ENCODE peak calls at places on chromosomes 7 and 10, in nine cellular contexts. One of them, this sample, is unnamed.
A peak's percentile ranks its signal among the peaks of the same experiment; 100 is the strongest.

GRCh38 chr7:149422065-149422913 is 38.6 kb downstream of the ZNF777 start:
- DNase-seq in CD8-positive, alpha-beta T cell: peak; percentile 50
- DNase-seq in gastrocnemius medialis: no peak
- DNase-seq in esophagus squamous epithelium: no peak
- DNase-seq in prostate gland: peak; percentile 41
- DNase-seq in psoas muscle: peak; percentile 64
- DNase-seq in right atrium auricular region: no peak
- DNase-seq in CD4-positive, alpha-beta T cell: peak; percentile 33
- DNase-seq in Peyer's patch: peak; percentile 83
- DNase-seq in this sample: peak; percentile 68

GRCh38 chr10:47184724-47185330 is 115.2 kb upstream of the GDF10 start:
- DNase-seq in esophagus squamous epithelium: no peak
- DNase-seq in prostate gland: no peak
- DNase-seq in CD4-positive, alpha-beta T cell: no peak
- DNase-seq in psoas muscle: no peak
- DNase-seq in right atrium auricular region: peak; percentile 53
- DNase-seq in gastrocnemius medialis: no peak
- DNase-seq in CD8-positive, alpha-beta T cell: no peak
- DNase-seq in Peyer's patch: no peak
- DNase-seq in this sample: no peak

GRCh38 chr10:8618834-8619233 is 564.3 kb downstream of the GATA3 start:
- DNase-seq in gastrocnemius medialis: no peak
- DNase-seq in esophagus squamous epithelium: no peak
- DNase-seq in prostate gland: no peak
- DNase-seq in right atrium auricular region: no peak
- DNase-seq in CD4-positive, alpha-beta T cell: no peak
- DNase-seq in CD8-positive, alpha-beta T cell: no peak
- DNase-seq in psoas muscle: no peak
- DNase-seq in Peyer's patch: no peak
- DNase-seq in this sample: no peak

GRCh38 chr7:100546868-100547800 is 8.1 kb downstream of the AGFG2 start:
- DNase-seq in CD4-positive, alpha-beta T cell: no peak
- DNase-seq in gastrocnemius medialis: no peak
- DNase-seq in psoas muscle: no peak
- DNase-seq in right atrium auricular region: no peak
- DNase-seq in CD8-positive, alpha-beta T cell: no peak
- DNase-seq in esophagus squamous epithelium: no peak
- DNase-seq in Peyer's patch: no peak
- DNase-seq in prostate gland: no peak
- DNase-seq in this sample: no peak

GRCh38 chr7:47534322-47535032 is 47.4 kb downstream of the TNS3 start:
- DNase-seq in prostate gland: no peak
- DNase-seq in Peyer's patch: no peak
- DNase-seq in psoas muscle: no peak
- DNase-seq in esophagus squamous epithelium: no peak
- DNase-seq in gastrocnemius medialis: no peak
- DNase-seq in CD8-positive, alpha-beta T cell: no peak
- DNase-seq in right atrium auricular region: no peak
- DNase-seq in CD4-positive, alpha-beta T cell: no peak
- DNase-seq in this sample: peak; percentile 12

GRCh38 chr10:114266521-114266920 is 27.5 kb downstream of the VWA2 start:
- DNase-seq in Peyer's patch: no peak
- DNase-seq in CD8-positive, alpha-beta T cell: no peak
- DNase-seq in prostate gland: peak; percentile 88
- DNase-seq in psoas muscle: no peak
- DNase-seq in esophagus squamous epithelium: no peak
- DNase-seq in CD4-positive, alpha-beta T cell: no peak
- DNase-seq in right atrium auricular region: no peak
- DNase-seq in gastrocnemius medialis: peak; percentile 45
- DNase-seq in this sample: no peak

GRCh38 chr10:11208908-11209809 is 191.5 kb downstream of the CELF2 start:
- DNase-seq in CD4-positive, alpha-beta T cell: peak; percentile 23
- DNase-seq in right atrium auricular region: peak; percentile 52
- DNase-seq in CD8-positive, alpha-beta T cell: no peak
- DNase-seq in psoas muscle: no peak
- DNase-seq in esophagus squamous epithelium: no peak
- DNase-seq in Peyer's patch: no peak
- DNase-seq in prostate gland: no peak
- DNase-seq in gastrocnemius medialis: no peak
- DNase-seq in this sample: no peak

GRCh38 chr7:94654764-94655561 is 970 bp downstream of the SGCE start:
- DNase-seq in CD4-positive, alpha-beta T cell: no peak
- DNase-seq in prostate gland: no peak
- DNase-seq in psoas muscle: no peak
- DNase-seq in esophagus squamous epithelium: no peak
- DNase-seq in gastrocnemius medialis: no peak
- DNase-seq in Peyer's patch: no peak
- DNase-seq in right atrium auricular region: no peak
- DNase-seq in CD8-positive, alpha-beta T cell: no peak
- DNase-seq in this sample: peak; percentile 13

GRCh38 chr7:41010967-41011366 is 691.9 kb downstream of the INHBA start:
- DNase-seq in Peyer's patch: no peak
- DNase-seq in esophagus squamous epithelium: no peak
- DNase-seq in CD4-positive, alpha-beta T cell: no peak
- DNase-seq in right atrium auricular region: no peak
- DNase-seq in gastrocnemius medialis: peak; percentile 27
- DNase-seq in psoas muscle: no peak
- DNase-seq in prostate gland: no peak
- DNase-seq in CD8-positive, alpha-beta T cell: no peak
- DNase-seq in this sample: no peak

GRCh38 chr7:81013036-81013435 is 94.2 kb upstream of the SEMA3C start:
- DNase-seq in CD4-positive, alpha-beta T cell: no peak
- DNase-seq in right atrium auricular region: no peak
- DNase-seq in CD8-positive, alpha-beta T cell: no peak
- DNase-seq in esophagus squamous epithelium: no peak
- DNase-seq in Peyer's patch: no peak
- DNase-seq in prostate gland: no peak
- DNase-seq in psoas muscle: no peak
- DNase-seq in gastrocnemius medialis: no peak
- DNase-seq in this sample: no peak

GRCh38 chr7:2934211-2934731 is 90.2 kb upstream of the GNA12 start:
- DNase-seq in esophagus squamous epithelium: no peak
- DNase-seq in right atrium auricular region: no peak
- DNase-seq in CD4-positive, alpha-beta T cell: no peak
- DNase-seq in prostate gland: no peak
- DNase-seq in Peyer's patch: peak; percentile 27
- DNase-seq in gastrocnemius medialis: no peak
- DNase-seq in psoas muscle: no peak
- DNase-seq in CD8-positive, alpha-beta T cell: no peak
- DNase-seq in this sample: peak; percentile 26

GRCh38 chr10:18710201-18710653 is 51.0 kb downstream of the ARL5B start:
- DNase-seq in right atrium auricular region: no peak
- DNase-seq in gastrocnemius medialis: no peak
- DNase-seq in esophagus squamous epithelium: no peak
- DNase-seq in CD8-positive, alpha-beta T cell: no peak
- DNase-seq in CD4-positive, alpha-beta T cell: no peak
- DNase-seq in psoas muscle: no peak
- DNase-seq in Peyer's patch: no peak
- DNase-seq in prostate gland: no peak
- DNase-seq in this sample: peak; percentile 55

GRCh38 chr10:72066318-72067284 is 21.8 kb downstream of the SPOCK2 start:
- DNase-seq in Peyer's patch: no peak
- DNase-seq in esophagus squamous epithelium: no peak
- DNase-seq in prostate gland: no peak
- DNase-seq in psoas muscle: no peak
- DNase-seq in CD4-positive, alpha-beta T cell: no peak
- DNase-seq in right atrium auricular region: no peak
- DNase-seq in gastrocnemius medialis: no peak
- DNase-seq in CD8-positive, alpha-beta T cell: no peak
- DNase-seq in this sample: no peak

GRCh38 chr10:109698888-109699685 is 224.2 kb downstream of the XPNPEP1 start:
- DNase-seq in psoas muscle: no peak
- DNase-seq in Peyer's patch: no peak
- DNase-seq in esophagus squamous epithelium: no peak
- DNase-seq in right atrium auricular region: no peak
- DNase-seq in gastrocnemius medialis: no peak
- DNase-seq in prostate gland: no peak
- DNase-seq in CD8-positive, alpha-beta T cell: no peak
- DNase-seq in CD4-positive, alpha-beta T cell: no peak
- DNase-seq in this sample: no peak

GRCh38 chr7:3415730-3416366 is 114.8 kb downstream of the SDK1 start:
- DNase-seq in right atrium auricular region: no peak
- DNase-seq in psoas muscle: no peak
- DNase-seq in CD8-positive, alpha-beta T cell: no peak
- DNase-seq in CD4-positive, alpha-beta T cell: no peak
- DNase-seq in esophagus squamous epithelium: no peak
- DNase-seq in Peyer's patch: no peak
- DNase-seq in prostate gland: no peak
- DNase-seq in gastrocnemius medialis: no peak
- DNase-seq in this sample: no peak

GRCh38 chr10:13792011-13792410 is 205.2 kb downstream of the PRPF18 start:
- DNase-seq in prostate gland: peak; percentile 52
- DNase-seq in right atrium auricular region: peak; percentile 65
- DNase-seq in psoas muscle: peak; percentile 31
- DNase-seq in gastrocnemius medialis: no peak
- DNase-seq in Peyer's patch: no peak
- DNase-seq in esophagus squamous epithelium: no peak
- DNase-seq in CD4-positive, alpha-beta T cell: no peak
- DNase-seq in CD8-positive, alpha-beta T cell: no peak
- DNase-seq in this sample: no peak

GRCh38 chr10:70255329-70256299 is 22.4 kb upstream of the PPA1 start:
- DNase-seq in gastrocnemius medialis: no peak
- DNase-seq in Peyer's patch: no peak
- DNase-seq in CD4-positive, alpha-beta T cell: no peak
- DNase-seq in prostate gland: peak; percentile 10
- DNase-seq in right atrium auricular region: no peak
- DNase-seq in psoas muscle: peak; percentile 25
- DNase-seq in esophagus squamous epithelium: no peak
- DNase-seq in CD8-positive, alpha-beta T cell: no peak
- DNase-seq in this sample: peak; percentile 58

GRCh38 chr10:14889318-14889717 is 10.7 kb downstream of the SUV39H2 start:
- DNase-seq in CD4-positive, alpha-beta T cell: no peak
- DNase-seq in esophagus squamous epithelium: no peak
- DNase-seq in Peyer's patch: no peak
- DNase-seq in prostate gland: no peak
- DNase-seq in gastrocnemius medialis: no peak
- DNase-seq in CD8-positive, alpha-beta T cell: no peak
- DNase-seq in right atrium auricular region: no peak
- DNase-seq in psoas muscle: no peak
- DNase-seq in this sample: no peak
- TF ChIP-seq CTCF in CD4-positive, alpha-beta T cell: peak; percentile 33
- TF ChIP-seq CTCF in esophagus squamous epithelium: no peak
- TF ChIP-seq CTCF in Peyer's patch: peak; percentile 23
- TF ChIP-seq CTCF in prostate gland: peak; percentile 11
- TF ChIP-seq CTCF in gastrocnemius medialis: no peak
- TF ChIP-seq CTCF in CD8-positive, alpha-beta T cell: no peak
- TF ChIP-seq CTCF in right atrium auricular region: no peak
- TF ChIP-seq CTCF in psoas muscle: no peak
- TF ChIP-seq CTCF in this sample: no peak

GRCh38 chr10:5887029-5887428 is 2.7 kb downstream of the ANKRD16 start:
- DNase-seq in Peyer's patch: no peak
- DNase-seq in right atrium auricular region: no peak
- DNase-seq in CD4-positive, alpha-beta T cell: no peak
- DNase-seq in psoas muscle: no peak
- DNase-seq in prostate gland: no peak
- DNase-seq in gastrocnemius medialis: no peak
- DNase-seq in CD8-positive, alpha-beta T cell: no peak
- DNase-seq in esophagus squamous epithelium: no peak
- DNase-seq in this sample: no peak
- H3K27ac ChIP-seq in Peyer's patch: no peak overlapping the region
- H3K27ac ChIP-seq in right atrium auricular region: no peak overlapping the region
- H3K27ac ChIP-seq in CD4-positive, alpha-beta T cell: no peak overlapping the region
- H3K27ac ChIP-seq in psoas muscle: no peak overlapping the region
- H3K27ac ChIP-seq in prostate gland: no peak overlapping the region
- H3K27ac ChIP-seq in gastrocnemius medialis: no peak overlapping the region
- H3K27ac ChIP-seq in CD8-positive, alpha-beta T cell: no peak overlapping the region
- H3K27ac ChIP-seq in esophagus squamous epithelium: no peak overlapping the region
- H3K27ac ChIP-seq in this sample: no peak overlapping the region

DNA sequence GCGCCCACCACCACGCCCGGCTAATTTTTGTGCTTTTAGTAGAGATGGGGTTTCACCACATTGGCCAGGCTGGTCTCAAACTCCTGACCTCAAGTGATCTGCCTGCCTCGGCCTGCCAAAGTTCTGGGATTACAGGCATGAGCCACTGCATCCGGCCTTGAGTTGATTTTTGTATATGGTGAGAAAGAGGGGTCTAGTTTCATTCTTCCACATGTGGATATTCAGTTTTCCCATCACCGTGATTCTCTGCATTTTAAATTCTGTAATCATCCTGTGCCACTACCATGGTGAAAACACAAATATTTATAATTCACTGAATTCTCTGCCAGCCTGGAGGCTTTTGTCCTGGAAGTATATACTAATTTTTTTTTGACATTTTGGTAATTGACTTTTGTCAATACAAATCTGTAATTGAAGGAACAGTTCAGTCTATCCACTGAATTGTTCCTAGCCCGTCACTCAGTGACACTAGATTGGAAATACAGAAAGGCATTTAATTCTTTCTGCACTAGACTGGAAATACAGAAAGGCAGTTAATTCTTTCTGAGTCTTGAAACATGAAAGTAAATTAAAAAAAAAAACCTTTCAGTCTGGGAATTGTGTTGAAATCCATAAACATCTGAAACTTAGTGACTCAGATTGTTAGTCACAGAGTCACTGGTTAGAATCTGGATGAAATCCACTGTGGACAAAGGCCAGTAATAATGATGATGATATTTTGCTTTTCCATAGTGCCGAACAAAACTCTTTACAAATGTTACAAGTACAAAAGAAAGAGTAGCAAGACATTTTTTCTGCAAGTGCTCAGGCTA is 5.4 kb upstream of the PRTFDC1 start:
- DNase-seq in psoas muscle: no peak
- DNase-seq in right atrium auricular region: no peak
- DNase-seq in CD4-positive, alpha-beta T cell: no peak
- DNase-seq in prostate gland: no peak
- DNase-seq in gastrocnemius medialis: peak; percentile 11
- DNase-seq in esophagus squamous epithelium: no peak
- DNase-seq in CD8-positive, alpha-beta T cell: no peak
- DNase-seq in Peyer's patch: no peak
- DNase-seq in this sample: no peak
- TF ChIP-seq CTCF in psoas muscle: no peak
- TF ChIP-seq CTCF in right atrium auricular region: no peak
- TF ChIP-seq CTCF in CD4-positive, alpha-beta T cell: no peak
- TF ChIP-seq CTCF in prostate gland: no peak
- TF ChIP-seq CTCF in gastrocnemius medialis: no peak
- TF ChIP-seq CTCF in esophagus squamous epithelium: no peak
- TF ChIP-seq CTCF in CD8-positive, alpha-beta T cell: no peak
- TF ChIP-seq CTCF in Peyer's patch: no peak
- TF ChIP-seq CTCF in this sample: no peak

DNA sequence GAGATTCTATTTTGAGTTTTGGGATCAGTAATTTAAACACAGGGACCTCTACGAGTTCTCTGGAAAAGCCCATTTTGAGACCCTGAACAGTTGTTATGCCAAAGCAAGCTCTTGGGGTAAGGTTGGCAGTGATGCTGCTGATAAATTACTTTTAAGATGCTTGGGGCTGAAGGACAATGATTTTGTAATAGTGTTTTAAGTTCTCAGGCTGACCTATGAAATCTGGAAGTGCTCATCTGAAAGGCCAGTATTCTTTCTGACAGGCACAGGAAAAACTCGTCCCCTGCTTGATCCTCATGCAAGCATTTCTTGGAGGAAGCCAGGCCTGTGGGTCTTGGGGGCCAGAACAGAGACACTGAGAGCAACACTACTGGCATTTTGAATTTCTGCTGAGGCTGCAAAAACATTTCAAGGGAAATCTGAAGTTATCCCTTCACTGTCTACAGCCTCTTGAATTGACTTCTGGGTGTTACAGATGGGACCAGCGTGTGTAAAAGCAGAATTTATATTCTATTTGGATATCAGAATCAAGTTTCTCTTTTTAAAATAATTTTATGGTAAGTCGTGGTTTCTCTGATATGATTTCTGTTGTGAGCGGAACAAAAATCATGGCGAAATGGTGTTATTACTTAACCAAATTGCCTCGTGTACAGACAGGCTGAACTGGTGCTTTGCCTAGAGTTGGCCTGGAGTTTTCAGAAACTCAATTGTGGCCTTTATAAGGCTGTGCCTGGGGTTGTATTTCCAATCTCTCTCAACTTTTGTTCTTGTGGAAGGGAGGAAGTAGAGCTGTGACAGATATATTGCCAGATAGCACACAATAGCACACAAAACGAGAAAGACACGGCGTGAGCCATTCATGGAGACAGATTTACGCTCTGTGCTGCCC is 79.9 kb downstream of the AUTS2 start:
- DNase-seq in CD8-positive, alpha-beta T cell: no peak
- DNase-seq in psoas muscle: no peak
- DNase-seq in esophagus squamous epithelium: no peak
- DNase-seq in gastrocnemius medialis: no peak
- DNase-seq in right atrium auricular region: no peak
- DNase-seq in prostate gland: peak; percentile 21
- DNase-seq in CD4-positive, alpha-beta T cell: no peak
- DNase-seq in Peyer's patch: no peak
- DNase-seq in this sample: no peak
- H3K27ac ChIP-seq in CD8-positive, alpha-beta T cell: no peak overlapping the region
- H3K27ac ChIP-seq in psoas muscle: peak overlapping the region; percentile 6
- H3K27ac ChIP-seq in esophagus squamous epithelium: peak overlapping the region; percentile 31
- H3K27ac ChIP-seq in gastrocnemius medialis: peak overlapping the region; percentile 30
- H3K27ac ChIP-seq in right atrium auricular region: peak overlapping the region; percentile 17
- H3K27ac ChIP-seq in prostate gland: peak overlapping the region; percentile 6
- H3K27ac ChIP-seq in CD4-positive, alpha-beta T cell: no peak overlapping the region
- H3K27ac ChIP-seq in Peyer's patch: no peak overlapping the region
- H3K27ac ChIP-seq in this sample: no peak overlapping the region

This sample was measured in left lung.